ENCODE peak calls at places on chromosomes 13 and 19, in four cellular contexts. V is cardiac muscle cell, Y is thoracic aorta, C is left lung. R is an unnamed sample.

GRCh38 chr13:27097691-27098090 is 73.9 kb downstream of the USP12 start:
- DNase-seq in V (no peak), Y (no peak), C (no peak), R (no peak)

GRCh38 chr13:77745784-77746183 is 48.3 kb downstream of the SLAIN1 start:
- DNase-seq in V (no peak), Y (no peak), C (no peak), R (no peak)

GRCh38 chr13:113997845-113998751 is 24.2 kb upstream of the C13orf46 start:
- DNase-seq in V (peak), Y (peak), C (peak), R (no peak)

GRCh38 chr13:29507356-29507755 is 88.1 kb downstream of the SLC7A1 start:
- DNase-seq in V (no peak), Y (no peak), C (no peak), R (no peak)

GRCh38 chr13:51834581-51835158 is 10.3 kb downstream of the TMEM272 start:
- DNase-seq in V (no peak), Y (no peak), C (no peak), R (no peak)

GRCh38 chr13:23159587-23160240 is 21.1 kb upstream of the SGCG start:
- DNase-seq in V (peak), Y (no peak), C (no peak), R (no peak)

GRCh38 chr13:46668302-46668720 is 115.3 kb downstream of the LRCH1 start:
- DNase-seq in V (peak), Y (no peak), C (no peak), R (no peak)

GRCh38 chr13:105070452-105070851 is 1465.0 kb downstream of the EFNB2 start:
- DNase-seq in V (no peak), Y (no peak), C (no peak), R (no peak)

GRCh38 chr19:46461537-46461936 is 9.8 kb downstream of the PNMA8A start:
- DNase-seq in V (no peak), Y (no peak), C (no peak), R (no peak)

GRCh38 chr19:52138614-52139290 is 986 bp downstream of the ZNF616 start:
- DNase-seq in V (peak), Y (no peak), C (peak), R (peak)

GRCh38 chr19:48852292-48852691 is 16.0 kb upstream of the HSD17B14 start:
- DNase-seq in V (no peak), Y (no peak), C (no peak), R (no peak)

GRCh38 chr13:38804536-38804935 is 117.7 kb downstream of the FREM2 start:
- DNase-seq in V (peak), Y (no peak), C (no peak), R (no peak)

GRCh38 chr13:103523853-103524252 is 457.6 kb upstream of the SLC10A2 start:
- DNase-seq in V (no peak), Y (no peak), C (no peak), R (no peak)

GRCh38 chr19:1285737-1286360 is at the start of gene EFNA2:
- DNase-seq in V (no peak), Y (no peak), C (no peak), R (no peak)

GRCh38 chr19:3509566-3509989 is 3.5 kb downstream of the FZR1 start:
- DNase-seq in V (no peak), Y (no peak), C (peak), R (no peak)

GRCh38 chr13:105998233-105998550 is 537.3 kb downstream of the EFNB2 start:
- DNase-seq in V (no peak), Y (no peak), C (peak), R (no peak)

GRCh38 chr19:28498404-28498976 is 714.5 kb downstream of the UQCRFS1 start:
- DNase-seq in V (peak), Y (no peak), C (no peak), R (no peak)

GRCh38 chr19:6161271-6161850 is 25.9 kb downstream of the ACSBG2 start:
- DNase-seq in V (peak), Y (no peak), C (no peak), R (peak)

GRCh38 chr19:49891393-49891792 is 5.3 kb downstream of the IL4I1 start:
- DNase-seq in V (no peak), Y (no peak), C (peak), R (no peak)

GRCh38 chr19:16871870-16872269 is 16.9 kb upstream of the F2RL3 start:
- DNase-seq in V (no peak), Y (no peak), C (peak), R (no peak)

GRCh38 chr13:98743377-98743776 is 9.1 kb downstream of the SLC15A1 start:
- DNase-seq in V (no peak), Y (no peak), C (no peak), R (no peak)

GRCh38 chr13:44734204-44734707 is 158.1 kb upstream of the TSC22D1 start:
- DNase-seq in V (peak), Y (no peak), C (peak), R (no peak)

GRCh38 chr13:110107568-110108347 is 199.2 kb downstream of the COL4A1 start:
- DNase-seq in V (peak), Y (no peak), C (no peak), R (no peak)

DNA sequence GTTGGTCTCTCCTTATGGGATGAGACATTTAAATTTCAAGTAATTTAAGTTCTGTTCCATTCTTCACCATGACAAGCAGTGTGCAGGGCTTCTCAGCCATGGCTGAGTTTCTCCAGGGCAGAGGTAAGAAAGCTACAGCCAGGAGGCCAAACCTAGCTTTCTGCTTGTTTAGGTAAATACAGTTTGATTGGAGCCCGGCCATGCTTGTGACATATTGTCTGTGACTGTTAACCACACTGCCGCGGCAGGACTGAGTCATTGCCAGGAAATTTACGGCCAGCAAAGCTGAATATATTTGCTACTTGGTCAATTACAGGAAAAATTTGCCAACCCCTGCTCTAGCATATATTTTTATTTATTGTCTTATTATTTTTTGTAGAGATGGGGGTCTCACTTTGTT is 10.7 kb downstream of the NLRP8 start:
- DNase-seq in V (no peak), Y (no peak), C (no peak), R (no peak)
- TF ChIP-seq CTCF in V (no peak), Y (no peak), C (no peak), R (no peak)

GRCh38 chr13:50159613-50160012 is 144.4 kb downstream of the KCNRG start:
- DNase-seq in V (no peak), Y (no peak), C (no peak), R (no peak)

GRCh38 chr13:50162567-50162966 is 147.3 kb downstream of the KCNRG start:
- DNase-seq in V (no peak), Y (no peak), C (no peak), R (no peak)

GRCh38 chr13:50158385-50159165 is 143.3 kb downstream of the KCNRG start:
- DNase-seq in V (no peak), Y (no peak), C (no peak), R (no peak)

GRCh38 chr13:50162001-50162400 is 146.8 kb downstream of the KCNRG start:
- DNase-seq in V (no peak), Y (no peak), C (no peak), R (peak)

DNA sequence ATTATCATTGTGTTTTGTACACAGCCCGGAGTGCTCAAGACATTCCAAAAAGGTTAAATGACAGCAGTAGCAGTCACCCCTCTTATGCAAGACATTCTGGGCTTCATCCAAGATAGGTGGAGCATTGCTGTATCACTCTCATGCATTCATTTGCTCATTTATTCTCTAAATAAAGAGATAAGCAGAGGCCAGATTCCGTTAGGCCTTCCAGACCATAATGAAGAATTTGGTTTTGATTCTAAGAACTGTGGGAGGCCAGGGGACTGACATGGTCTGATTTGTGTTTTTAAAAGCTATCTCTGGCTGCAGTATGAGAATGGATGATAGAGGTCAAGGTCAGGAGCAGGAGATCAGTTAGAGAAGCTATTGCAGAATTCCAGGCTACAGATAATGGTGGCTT is 145.8 kb downstream of the KCNRG start:
- DNase-seq in V (peak), Y (no peak), C (no peak), R (no peak)
- TF ChIP-seq CTCF in V (no peak), Y (no peak), C (no peak), R (no peak)

GRCh38 chr19:18780631-18781030 is 10.5 kb downstream of the COMP start:
- DNase-seq in V (no peak), Y (no peak), C (peak), R (no peak)
- TF ChIP-seq CTCF in V (peak), Y (no peak), C (no peak), R (peak)

GRCh38 chr13:48746816-48747215 is 93.1 kb downstream of the CYSLTR2 start:
- DNase-seq in V (peak), Y (no peak), C (no peak), R (no peak)

GRCh38 chr13:48748681-48749080 is 95.0 kb downstream of the CYSLTR2 start:
- DNase-seq in V (no peak), Y (no peak), C (no peak), R (no peak)

GRCh38 chr13:48749144-48749543 is 95.4 kb downstream of the CYSLTR2 start:
- DNase-seq in V (peak), Y (no peak), C (no peak), R (no peak)

GRCh38 chr13:48749699-48750473 is 96.2 kb downstream of the CYSLTR2 start:
- DNase-seq in V (peak), Y (peak), C (peak), R (peak)

DNA sequence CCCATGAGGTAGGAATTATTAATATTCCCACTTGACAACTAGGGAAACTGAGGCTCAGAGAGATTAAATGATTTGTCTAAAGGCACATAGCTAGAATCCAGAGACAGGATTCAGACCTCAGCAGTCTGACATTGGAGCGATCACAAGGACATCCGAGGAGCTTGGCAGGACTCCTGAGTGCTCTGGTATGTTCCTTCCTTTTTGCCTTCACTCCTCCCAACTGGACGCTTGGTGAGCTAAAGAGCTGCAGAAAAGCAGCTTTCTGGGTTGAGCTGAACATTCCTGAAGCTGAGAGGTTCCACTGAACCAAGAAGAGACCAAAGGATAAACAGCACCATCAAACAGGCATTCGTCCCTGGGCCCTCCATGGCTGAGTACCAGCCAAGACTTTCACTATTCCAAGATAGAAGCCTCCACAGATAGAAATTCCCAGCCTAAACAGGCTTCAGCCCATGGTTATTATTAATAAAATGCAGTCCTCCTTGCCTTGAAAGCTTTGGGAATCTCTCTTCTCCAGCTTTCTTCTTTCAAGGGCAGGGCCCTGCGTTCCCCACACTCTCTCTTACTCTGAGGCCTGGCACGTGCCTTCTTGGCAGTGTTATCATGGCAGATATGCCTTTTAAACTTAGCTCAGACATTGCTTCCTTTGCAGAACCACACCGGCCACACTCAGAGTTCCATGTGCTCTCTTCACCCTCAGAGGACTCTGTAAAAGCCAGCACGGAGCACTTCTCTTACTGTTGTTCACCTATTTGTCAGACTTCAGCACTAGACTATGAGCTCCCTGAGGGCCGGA is 97.1 kb downstream of the CYSLTR2 start:
- DNase-seq in V (peak), Y (no peak), C (no peak), R (no peak)
- TF ChIP-seq CTCF in V (peak), Y (peak), C (no peak), R (no peak)

GRCh38 chr19:15112385-15112784 is 5.2 kb downstream of the SYDE1 start:
- DNase-seq in V (no peak), Y (no peak), C (no peak), R (no peak)
- TF ChIP-seq CTCF in V (no peak), Y (no peak), C (no peak), R (no peak)

DNA sequence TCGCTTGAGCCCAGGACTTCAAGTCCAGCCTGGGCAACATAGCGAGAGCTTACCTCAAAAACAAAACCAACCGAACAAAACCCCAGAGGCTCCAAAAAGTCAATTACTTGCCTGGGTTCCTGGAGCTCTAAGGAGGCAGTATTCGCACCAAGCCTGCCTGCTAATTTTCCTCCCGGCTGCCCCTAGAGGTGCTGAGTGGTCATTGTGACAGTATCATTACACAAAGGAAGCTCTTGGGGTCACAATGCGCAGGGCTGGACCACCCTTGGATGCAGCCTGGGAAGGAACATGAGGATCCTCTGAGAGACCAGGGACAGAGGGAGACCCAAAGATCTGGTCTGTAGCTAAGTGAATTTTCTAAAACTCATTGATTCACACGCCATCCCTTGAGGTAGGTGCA is 8.5 kb upstream of the PEX11G start:
- DNase-seq in V (no peak), Y (no peak), C (no peak), R (peak)
- TF ChIP-seq CTCF in V (peak), Y (no peak), C (no peak), R (peak)

DNA sequence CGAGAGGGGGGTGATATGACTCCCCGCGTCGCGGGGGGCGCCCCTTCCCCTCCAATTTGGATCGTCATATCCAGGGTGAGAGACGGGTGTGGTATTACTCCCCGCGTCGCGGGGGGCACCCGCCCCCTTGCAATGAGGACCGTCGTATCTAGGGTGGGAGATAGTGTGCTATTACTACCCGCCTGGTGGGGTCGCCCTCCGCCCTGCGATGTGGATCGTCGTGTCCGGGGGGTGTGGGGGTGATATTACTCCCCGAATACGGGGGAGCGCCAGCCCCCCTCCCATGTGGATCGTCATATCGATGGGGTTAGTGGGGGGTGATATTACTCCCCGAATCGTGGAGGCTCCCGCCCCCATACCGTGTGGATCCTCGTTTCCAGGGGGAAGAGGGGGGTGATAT is 29.2 kb upstream of the RGCC start:
- DNase-seq in V (peak), Y (no peak), C (peak), R (no peak)
- TF ChIP-seq CTCF in V (peak), Y (peak), C (no peak), R (no peak)

R was measured in Caco-2.